ENCODE peak calls at places on chromosomes 1 and 21, in eight cellular contexts. X, F, C, L, H, Y, G and T are unnamed samples.

GRCh38 chr1:37919277-37919676 is 27.6 kb downstream of the INPP5B start:
- DNase-seq in X (no peak), F (no peak), C (no peak), L (peak; percentile 39), H (no peak), Y (no peak), G (no peak), T (no peak)

GRCh38 chr1:40886318-40887011 is 24.3 kb upstream of the CITED4 start:
- DNase-seq in X (no peak), F (no peak), C (no peak), L (no peak), H (no peak), Y (no peak), G (no peak), T (no peak)

GRCh38 chr1:94316836-94317789 is 79.7 kb upstream of the ARHGAP29 start:
- DNase-seq in X (no peak), F (no peak), C (no peak), L (peak; percentile 75), H (no peak), Y (no peak), G (no peak), T (no peak)

GRCh38 chr1:186193224-186193623 is 181.8 kb downstream of the TPR start:
- DNase-seq in X (no peak), F (no peak), C (no peak), L (no peak), H (no peak), Y (no peak), G (no peak), T (no peak)

GRCh38 chr21:33540711-33541104 is 1.2 kb downstream of the GART start:
- DNase-seq in X (no peak), F (no peak), C (no peak), L (no peak), H (no peak), Y (no peak), G (no peak), T (no peak)

GRCh38 chr1:61980561-61980960 is 214.1 kb upstream of the L1TD1 start:
- DNase-seq in X (peak; percentile 34), F (no peak), C (no peak), L (peak; percentile 27), H (no peak), Y (no peak), G (no peak), T (peak; percentile 13)

GRCh38 chr1:53362270-53362669 is 34.4 kb upstream of the LRP8 start:
- DNase-seq in X (no peak), F (no peak), C (no peak), L (no peak), H (no peak), Y (no peak), G (peak; percentile 61), T (no peak)

GRCh38 chr1:51240096-51240495 is 4.0 kb downstream of the RNF11 start:
- DNase-seq in X (no peak), F (no peak), C (no peak), L (no peak), H (no peak), Y (no peak), G (no peak), T (no peak)

GRCh38 chr1:32684167-32684811 is 18.3 kb downstream of the SYNC start:
- DNase-seq in X (peak; percentile 91), F (no peak), C (no peak), L (peak; percentile 89), H (no peak), Y (no peak), G (no peak), T (peak; percentile 51)

GRCh38 chr1:84379128-84379527 is 19.2 kb upstream of the DNASE2B start:
- DNase-seq in X (peak; percentile 93), F (no peak), C (no peak), L (peak; percentile 74), H (no peak), Y (no peak), G (no peak), T (peak; percentile 62)